ENCODE peak calls at places on chromosomes 6 and 20, in six cellular contexts. J, N, O, Q, C and G are unnamed samples.

GRCh38 chr20:50278684-50279531 is 88.3 kb downstream of the CEBPB start:
- DNase-seq in J (no peak), N (no peak), O (no peak), Q (no peak), C (peak; percentile 63), G (no peak)

GRCh38 chr6:43899830-43900229 is 129.8 kb downstream of the VEGFA start:
- DNase-seq in Q (no peak), C (no peak), O (no peak), N (no peak), J (no peak), G (no peak)

GRCh38 chr6:147709396-147710272 is 201.1 kb downstream of the SAMD5 start:
- DNase-seq in C (no peak), J (no peak), O (no peak), Q (no peak), N (no peak), G (no peak)

GRCh38 chr6:17505767-17506280 is 94.3 kb upstream of the FAM8A1 start:
- DNase-seq in Q (no peak), C (no peak), J (no peak), N (no peak), O (peak; percentile 50), G (no peak)

GRCh38 chr6:23655502-23655901 is 470.5 kb upstream of the NRSN1 start:
- DNase-seq in C (no peak), J (no peak), N (no peak), Q (no peak), O (no peak), G (no peak)

GRCh38 chr6:53640361-53640760 is 25.2 kb downstream of the KLHL31 start:
- DNase-seq in Q (no peak), O (no peak), C (no peak), N (no peak), J (no peak), G (no peak)

GRCh38 chr6:27770724-27771123 is 141.5 kb downstream of the OR2B2 start:
- DNase-seq in O (no peak), N (no peak), J (no peak), Q (no peak), C (no peak), G (no peak)

GRCh38 chr6:166586424-166587156 is at the start of gene RAMACL:
- DNase-seq in N (peak; percentile 65), J (peak; percentile 36), O (no peak), C (no peak), Q (no peak), G (no peak)

GRCh38 chr6:132746049-132746448 is 11.7 kb downstream of the VNN2 start:
- DNase-seq in O (no peak), J (no peak), Q (peak; percentile 47), C (no peak), N (no peak), G (no peak)

GRCh38 chr6:80338201-80338836 is 231.8 kb downstream of the BCKDHB start:
- DNase-seq in Q (peak; percentile 60), N (peak; percentile 65), J (peak; percentile 46), O (peak; percentile 20), C (peak; percentile 40), G (peak; percentile 58)

GRCh38 chr6:7418238-7418905 is 28.8 kb downstream of the RIOK1 start:
- DNase-seq in O (no peak), Q (no peak), J (no peak), N (no peak), C (no peak), G (no peak)